ENCODE peak calls at places on chromosomes 11 and 22, in ten cellular contexts. J is OCI-LY7; B is transverse colon; T is GM23248; N is brain microvascular endothelial cell; W is HCT116; K is CD8-positive, alpha-beta T cell; Q is CD4-positive, CD25-positive, alpha-beta regulatory T cell; X is tibial nerve; U is GM23338. M is an unnamed sample. For H3K36me3, the result is how much of the 10 kb centered on the place peaks cover.

GRCh38 chr11:66082936-66083698 is 13.0 kb downstream of the PACS1 start:
- DNase-seq in X (no peak), N (no peak), J (no peak), Q (no peak), T (no peak), B (no peak), K (no peak), U (no peak), W (no peak), M (no peak)

GRCh38 chr22:35349704-35350538 is 31.0 kb upstream of the HMOX1 start:
- DNase-seq in T (peak), U (no peak), W (no peak), Q (no peak), B (no peak), X (no peak), N (no peak), J (peak), K (no peak), M (peak)

GRCh38 chr11:18490736-18491485 is 35.3 kb downstream of the LDHAL6A start:
- DNase-seq in N (no peak), J (no peak), U (no peak), W (no peak), K (no peak), T (no peak), X (no peak), Q (no peak), B (no peak), M (no peak)

GRCh38 chr22:50676211-50676636 is 3.6 kb downstream of the SHANK3 start:
- DNase-seq in J (no peak), B (no peak), N (no peak), U (no peak), W (no peak), Q (no peak), X (no peak), K (no peak), T (no peak), M (no peak)

GRCh38 chr11:99281331-99281730 is 260.6 kb downstream of the CNTN5 start:
- DNase-seq in B (no peak), T (no peak), N (no peak), K (no peak), U (no peak), J (no peak), W (no peak), X (no peak), Q (no peak), M (no peak)

GRCh38 chr22:36486619-36487384 is 5.4 kb upstream of the TXN2 start:
- DNase-seq in X (no peak), Q (peak), U (peak), W (no peak), T (peak), B (peak), J (peak), K (peak), N (peak), M (peak)

GRCh38 chr11:36033082-36033751 is 89.4 kb downstream of the LDLRAD3 start:
- DNase-seq in W (no peak), T (no peak), X (no peak), K (no peak), B (no peak), J (no peak), U (peak), N (no peak), Q (no peak), M (peak)

GRCh38 chr11:114651145-114651718 is 27.1 kb upstream of the NXPE2 start:
- DNase-seq in W (no peak), J (no peak), T (no peak), N (no peak), X (no peak), B (peak), K (no peak), U (no peak), Q (no peak), M (no peak)

GRCh38 chr11:44047931-44048431 is at the start of gene ACCSL:
- DNase-seq in J (no peak), K (no peak), N (no peak), Q (no peak), X (no peak), T (peak), U (no peak), W (no peak), B (no peak), M (no peak)

GRCh38 chr11:20488352-20488751 is 100.8 kb downstream of the PRMT3 start:
- DNase-seq in W (no peak), T (no peak), J (no peak), N (no peak), U (no peak), X (no peak), K (no peak), Q (no peak), B (no peak), M (no peak)

GRCh38 chr22:48429621-48430020 is 1398.1 kb downstream of the BRD1 start:
- DNase-seq in J (no peak), T (no peak), U (no peak), B (no peak), K (no peak), Q (no peak), X (no peak), N (no peak), W (no peak), M (peak)

GRCh38 chr22:43693245-43693644 is 118.9 kb downstream of the EFCAB6 start:
- DNase-seq in B (no peak), W (no peak), J (no peak), T (no peak), X (no peak), K (no peak), U (no peak), N (no peak), Q (no peak), M (no peak)

GRCh38 chr11:131932584-131933360 is 562.4 kb downstream of the NTM start:
- DNase-seq in Q (no peak), J (no peak), X (no peak), K (no peak), T (no peak), U (no peak), N (no peak), W (no peak), B (no peak), M (no peak)

GRCh38 chr11:82682003-82682751 is 51.5 kb downstream of the FAM181B start:
- DNase-seq in X (no peak), N (peak), Q (no peak), U (peak), J (peak), K (no peak), T (peak), B (peak), W (peak), M (no peak)

GRCh38 chr11:63504933-63505586 is 824 bp upstream of the LGALS12 start:
- DNase-seq in Q (no peak), U (no peak), K (no peak), W (no peak), B (no peak), N (no peak), X (no peak), T (no peak), J (no peak), M (peak)

GRCh38 chr11:77473801-77474508 is at the start of gene PAK1:
- DNase-seq in N (peak), B (peak), W (peak), J (no peak), K (peak), T (peak), X (peak), Q (peak), U (peak), M (peak)

GRCh38 chr11:75554258-75555022 is 7.6 kb upstream of the SERPINH1 start:
- DNase-seq in W (no peak), T (peak), N (peak), U (peak), J (no peak), X (peak), Q (no peak), K (no peak), B (peak), M (peak)

GRCh38 chr11:61891331-61892084 is at the start of gene FADS3:
- DNase-seq in Q (peak), T (peak), X (peak), W (peak), N (no peak), K (peak), B (peak), J (peak), U (peak), M (peak)

GRCh38 chr11:109772846-109773400 is 320.3 kb upstream of the ZC3H12C start:
- DNase-seq in Q (no peak), N (no peak), X (no peak), W (no peak), T (no peak), J (no peak), B (no peak), U (no peak), K (no peak), M (no peak)

GRCh38 chr11:121100943-121101342 is at the start of gene TECTA:
- DNase-seq in N (no peak), T (no peak), J (no peak), Q (no peak), W (no peak), B (no peak), U (no peak), X (no peak), K (no peak), M (no peak)

GRCh38 chr11:77704029-77704428 is 66.4 kb upstream of the CLNS1A start:
- DNase-seq in T (no peak), U (no peak), N (no peak), X (no peak), W (no peak), Q (no peak), K (no peak), B (no peak), J (no peak), M (no peak)

GRCh38 chr11:117827521-117828511 is 3.3 kb upstream of the FXYD2 start:
- DNase-seq in U (no peak), J (no peak), T (no peak), B (peak), N (no peak), W (no peak), K (peak), Q (no peak), X (no peak), M (peak)

GRCh38 chr11:119100246-119100959 is 1.2 kb downstream of the DPAGT1 start:
- DNase-seq in B (no peak), X (no peak), Q (no peak), K (no peak), N (peak), U (peak), W (peak), T (peak), J (no peak), M (no peak)

GRCh38 chr11:71170619-71171018 is 81.8 kb downstream of the SHANK2 start:
- DNase-seq in T (no peak), N (no peak), K (no peak), W (no peak), X (no peak), Q (no peak), U (peak), J (no peak), B (no peak), M (peak)

GRCh38 chr11:126114486-126115252 is 52.0 kb upstream of the CDON start:
- DNase-seq in X (no peak), W (no peak), Q (no peak), K (no peak), T (peak), U (no peak), B (no peak), N (no peak), J (no peak), M (no peak)

GRCh38 chr11:132062541-132062940 is 692.1 kb downstream of the NTM start:
- DNase-seq in K (no peak), U (no peak), Q (no peak), J (no peak), W (no peak), N (no peak), B (no peak), X (no peak), T (no peak), M (no peak)

GRCh38 chr11:107683807-107684206 is 28.0 kb downstream of the SLN start:
- DNase-seq in J (peak), T (peak), X (no peak), B (no peak), K (no peak), W (peak), U (peak), N (no peak), Q (no peak), M (peak)

GRCh38 chr11:83034673-83035014 is 37.1 kb downstream of the RAB30 start:
- DNase-seq in X (no peak), T (no peak), Q (no peak), W (no peak), N (no peak), J (no peak), U (no peak), B (no peak), K (no peak), M (no peak)

DNA sequence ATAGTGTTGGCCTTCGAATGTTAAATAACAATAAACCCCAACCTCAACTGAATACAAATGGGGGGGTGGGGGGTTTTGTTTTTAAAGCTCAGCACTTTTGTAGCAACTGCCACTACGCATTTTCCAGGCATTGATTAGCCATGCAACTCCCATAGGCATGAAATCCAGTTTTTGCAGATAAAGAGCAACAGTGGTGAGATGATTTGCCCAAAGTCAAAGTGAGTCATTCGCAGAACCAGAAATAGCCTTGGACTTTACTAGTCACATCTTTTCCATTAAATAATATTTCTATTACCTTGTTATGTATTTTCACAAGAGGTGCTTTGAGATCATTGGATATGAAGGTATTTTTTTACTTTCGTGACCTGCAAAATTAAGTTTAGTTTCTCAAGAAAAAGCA is 1.7 kb upstream of the PHF21A start:
- DNase-seq in K (no peak), W (no peak), J (no peak), T (peak), N (peak), U (no peak), Q (no peak), X (no peak), B (no peak), M (no peak)
- H3K4me3 ChIP-seq in K (no peak), W (peak), J (peak), T (peak), N (peak), U (peak), Q (no peak), X (no peak), B (no peak), M (peak)

GRCh38 chr22:49647346-49648026 is 180.2 kb downstream of the BRD1 start:
- DNase-seq in Q (no peak), X (no peak), K (no peak), J (peak), W (no peak), N (no peak), T (no peak), U (no peak), B (no peak), M (no peak)
- H3K36me3 ChIP-seq in Q (under half), X (under half), K (under half), J (under half), W (under half), N (under half), T (under half), U (under half), B (under half), M (under half)

DNA sequence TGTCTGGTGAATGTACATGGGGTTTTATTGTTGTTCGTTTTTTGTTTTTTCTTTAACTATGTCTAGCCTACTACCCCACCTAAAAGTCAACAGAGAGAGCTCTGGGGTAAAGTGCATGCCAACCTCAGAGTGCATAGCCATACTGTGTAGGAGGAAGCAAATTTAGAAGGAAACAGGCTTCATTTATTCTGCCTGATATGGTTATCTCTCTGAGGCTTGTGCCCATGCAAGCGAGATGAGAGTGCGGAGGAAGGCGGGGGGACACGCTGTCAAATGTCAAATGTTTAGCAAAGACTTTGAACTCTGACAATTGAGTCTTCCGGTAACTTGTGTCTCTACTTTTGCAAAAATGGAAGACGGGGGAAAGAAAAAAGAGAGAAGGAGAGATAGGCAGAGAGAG is 295.5 kb downstream of the ETS1 start:
- DNase-seq in T (no peak), X (no peak), B (peak), N (no peak), U (no peak), J (peak), W (no peak), Q (peak), K (peak), M (no peak)
- H3K4me3 ChIP-seq in T (no peak), X (no peak), B (no peak), N (no peak), U (no peak), J (peak), W (no peak), Q (peak), K (peak), M (no peak)

DNA sequence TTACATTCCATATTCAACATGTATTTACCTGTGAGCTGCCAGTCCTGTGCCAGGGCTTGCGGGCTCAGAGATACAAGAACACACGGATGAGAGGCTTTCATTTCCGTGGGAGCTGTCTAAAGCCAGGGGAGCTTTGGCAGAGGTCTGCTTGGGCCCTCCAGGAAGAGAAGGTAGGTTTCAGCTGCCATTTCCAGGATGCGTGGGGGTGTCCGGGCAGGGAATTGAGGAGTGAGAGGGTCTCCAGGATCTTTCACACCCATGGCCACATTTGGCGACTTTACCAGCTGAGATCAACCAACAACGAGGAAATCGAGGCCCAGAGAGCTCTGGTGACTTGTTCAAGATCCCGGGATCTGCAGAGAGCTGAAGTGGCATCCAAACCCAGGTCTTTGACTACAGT is 119.6 kb downstream of the BUD13 start:
- DNase-seq in J (no peak), N (no peak), T (no peak), K (peak), W (no peak), X (no peak), Q (no peak), B (no peak), U (no peak), M (no peak)
- H3K36me3 ChIP-seq in J (under half), N (under half), T (under half), K (under half), W (under half), X (under half), Q (under half), B (under half), U (under half), M (under half)

M was measured in H7.